ENCODE peak calls at places on chromosomes 11 and 22, in ten cellular contexts. H is PC-9; X is spleen; U is pancreas; F is neuronal stem cell; A is A549; M is A673; L is CD8-positive, alpha-beta T cell; E is tibial artery; Z is body of pancreas. K is an unnamed sample.

GRCh38 chr11:7672960-7673723 is at the start of gene CYB5R2:
- DNase-seq in F (peak), A (peak), M (no peak), U (peak), L (no peak), X (no peak), Z (peak), H (no peak), E (peak), K (peak)

GRCh38 chr11:33996498-33997454 is 54.8 kb upstream of the CAPRIN1 start:
- DNase-seq in E (peak), M (peak), U (peak), A (peak), H (peak), X (peak), F (peak), L (peak), Z (peak), K (peak)

GRCh38 chr11:119085523-119085878 is 820 bp downstream of the HMBS start:
- DNase-seq in U (no peak), M (no peak), E (no peak), F (no peak), L (peak), A (no peak), X (no peak), Z (no peak), H (peak), K (peak)

GRCh38 chr11:72972541-72973128 is 158.4 kb downstream of the ATG16L2 start:
- DNase-seq in U (no peak), X (no peak), L (no peak), E (no peak), F (no peak), A (no peak), Z (no peak), M (no peak), H (no peak), K (peak)

GRCh38 chr22:27247691-27248434 is 553.7 kb downstream of the MN1 start:
- DNase-seq in H (no peak), E (peak), Z (peak), X (no peak), F (no peak), A (no peak), U (peak), L (no peak), M (peak), K (peak)

GRCh38 chr22:39994046-39994565 is 648 bp upstream of the FAM83F start:
- DNase-seq in A (no peak), F (no peak), L (peak), H (no peak), M (no peak), Z (no peak), X (no peak), U (no peak), E (no peak), K (no peak)

GRCh38 chr11:72309074-72309598 is 65.2 kb upstream of the PHOX2A start:
- DNase-seq in Z (no peak), E (no peak), F (no peak), A (no peak), M (no peak), L (no peak), X (no peak), H (no peak), U (no peak), K (peak)

GRCh38 chr11:102733232-102733875 is 8.6 kb upstream of the MMP8 start:
- DNase-seq in L (no peak), Z (peak), E (no peak), A (peak), M (peak), U (peak), F (peak), X (peak), H (peak), K (peak)

GRCh38 chr11:102813484-102813883 is 15.5 kb upstream of the MMP1 start:
- DNase-seq in H (no peak), U (no peak), E (no peak), A (no peak), L (no peak), Z (no peak), X (no peak), F (no peak), M (no peak), K (no peak)

GRCh38 chr11:113806403-113806802 is 26.8 kb downstream of the CLDN25 start:
- DNase-seq in F (peak), H (no peak), Z (no peak), E (no peak), L (no peak), X (no peak), A (peak), M (peak), U (no peak), K (no peak)

GRCh38 chr11:94879006-94879405 is 94.3 kb downstream of the CWC15 start:
- DNase-seq in X (no peak), H (no peak), L (no peak), Z (no peak), A (no peak), E (no peak), F (no peak), M (no peak), U (no peak), K (no peak)

GRCh38 chr22:47914481-47915097 is 1152.1 kb downstream of the TBC1D22A start:
- DNase-seq in M (peak), H (no peak), U (no peak), F (no peak), E (no peak), L (no peak), Z (no peak), A (no peak), X (no peak), K (no peak)

GRCh38 chr11:34750692-34751405 is 130.0 kb downstream of the EHF start:
- DNase-seq in E (no peak), M (no peak), X (no peak), L (no peak), U (no peak), Z (no peak), H (no peak), F (no peak), A (no peak), K (no peak)

GRCh38 chr11:41377709-41378394 is 81.6 kb downstream of the LRRC4C start:
- DNase-seq in A (no peak), Z (peak), F (no peak), X (no peak), E (no peak), U (peak), M (no peak), H (no peak), L (no peak), K (no peak)

GRCh38 chr11:35779409-35779808 is 116.8 kb downstream of the TRIM44 start:
- DNase-seq in F (no peak), M (no peak), L (no peak), A (no peak), H (no peak), U (no peak), Z (no peak), E (no peak), X (no peak), K (no peak)

GRCh38 chr11:31689559-31689958 is 121.6 kb downstream of the PAX6 start:
- DNase-seq in E (no peak), X (no peak), Z (no peak), M (no peak), H (no peak), L (no peak), F (no peak), U (no peak), A (no peak), K (no peak)

GRCh38 chr11:58740447-58740846 is 8.7 kb upstream of the GLYAT start:
- DNase-seq in A (no peak), Z (no peak), L (no peak), E (no peak), M (no peak), U (no peak), F (no peak), H (no peak), X (no peak), K (no peak)

GRCh38 chr11:116638463-116638862 is 134.3 kb downstream of the BUD13 start:
- DNase-seq in H (no peak), M (no peak), L (no peak), Z (no peak), A (no peak), U (no peak), X (no peak), F (no peak), E (no peak), K (no peak)

GRCh38 chr11:21476588-21476987 is 716.3 kb upstream of the ANO5 start:
- DNase-seq in X (no peak), H (no peak), M (no peak), Z (no peak), L (no peak), A (no peak), F (no peak), E (no peak), U (no peak), K (no peak)

GRCh38 chr11:62443390-62444201 is 24.8 kb downstream of the SCGB1A1 start:
- DNase-seq in X (no peak), L (no peak), E (peak), M (no peak), Z (no peak), U (no peak), F (no peak), A (no peak), H (no peak), K (peak)

GRCh38 chr11:17366491-17366890 is 14.9 kb downstream of the NCR3LG1 start:
- DNase-seq in L (no peak), U (no peak), Z (no peak), E (no peak), F (no peak), M (no peak), H (no peak), A (no peak), X (no peak), K (no peak)

GRCh38 chr11:72763823-72764222 is 11.6 kb upstream of the ARAP1 start:
- DNase-seq in L (no peak), A (no peak), U (no peak), F (no peak), E (no peak), H (no peak), Z (no peak), X (no peak), M (no peak), K (no peak)

GRCh38 chr11:108929241-108929640 is 264.4 kb downstream of the DDX10 start:
- DNase-seq in A (peak), L (no peak), E (no peak), Z (no peak), X (no peak), H (peak), M (no peak), U (no peak), F (no peak), K (peak)

GRCh38 chr11:1834791-1835670 is at the start of gene SYT8:
- DNase-seq in U (peak), F (no peak), A (no peak), M (no peak), X (peak), L (no peak), Z (peak), H (no peak), E (no peak), K (peak)

GRCh38 chr11:72088076-72088806 is 7.6 kb downstream of the LRRC51 start:
- DNase-seq in F (no peak), E (no peak), X (no peak), U (no peak), M (no peak), A (no peak), Z (no peak), H (no peak), L (no peak), K (no peak)

GRCh38 chr22:46390652-46391301 is 55.3 kb downstream of the TRMU start:
- DNase-seq in Z (peak), A (no peak), H (peak), X (no peak), F (no peak), L (no peak), U (peak), E (peak), M (peak), K (peak)

GRCh38 chr11:75583710-75584658 is 21.9 kb downstream of the SERPINH1 start:
- DNase-seq in Z (peak), F (peak), U (peak), H (no peak), A (no peak), E (peak), M (peak), X (peak), L (peak), K (peak)

GRCh38 chr11:10480026-10480425 is 25.0 kb downstream of the AMPD3 start:
- DNase-seq in L (no peak), Z (no peak), A (no peak), H (no peak), U (no peak), X (no peak), E (peak), F (no peak), M (no peak), K (no peak)

GRCh38 chr11:10483174-10483573 is 28.1 kb downstream of the AMPD3 start:
- DNase-seq in E (peak), X (no peak), H (no peak), U (no peak), M (no peak), F (no peak), L (no peak), Z (no peak), A (no peak), K (no peak)

GRCh38 chr11:10480760-10481159 is 25.7 kb downstream of the AMPD3 start:
- DNase-seq in H (no peak), F (no peak), U (no peak), A (no peak), Z (no peak), E (no peak), L (no peak), M (no peak), X (no peak), K (no peak)

GRCh38 chr11:10483584-10483983 is 28.5 kb downstream of the AMPD3 start:
- DNase-seq in Z (no peak), U (no peak), E (peak), X (peak), H (no peak), A (no peak), M (no peak), F (no peak), L (no peak), K (no peak)

GRCh38 chr11:10481567-10482349 is 26.7 kb downstream of the AMPD3 start:
- DNase-seq in F (no peak), U (no peak), E (peak), L (no peak), X (no peak), A (no peak), M (no peak), Z (no peak), H (no peak), K (no peak)
- H3K27ac ChIP-seq in F (no peak), U (no peak), E (no peak), L (no peak), X (no peak), A (no peak), M (no peak), Z (no peak), H (no peak), K (no peak)

DNA sequence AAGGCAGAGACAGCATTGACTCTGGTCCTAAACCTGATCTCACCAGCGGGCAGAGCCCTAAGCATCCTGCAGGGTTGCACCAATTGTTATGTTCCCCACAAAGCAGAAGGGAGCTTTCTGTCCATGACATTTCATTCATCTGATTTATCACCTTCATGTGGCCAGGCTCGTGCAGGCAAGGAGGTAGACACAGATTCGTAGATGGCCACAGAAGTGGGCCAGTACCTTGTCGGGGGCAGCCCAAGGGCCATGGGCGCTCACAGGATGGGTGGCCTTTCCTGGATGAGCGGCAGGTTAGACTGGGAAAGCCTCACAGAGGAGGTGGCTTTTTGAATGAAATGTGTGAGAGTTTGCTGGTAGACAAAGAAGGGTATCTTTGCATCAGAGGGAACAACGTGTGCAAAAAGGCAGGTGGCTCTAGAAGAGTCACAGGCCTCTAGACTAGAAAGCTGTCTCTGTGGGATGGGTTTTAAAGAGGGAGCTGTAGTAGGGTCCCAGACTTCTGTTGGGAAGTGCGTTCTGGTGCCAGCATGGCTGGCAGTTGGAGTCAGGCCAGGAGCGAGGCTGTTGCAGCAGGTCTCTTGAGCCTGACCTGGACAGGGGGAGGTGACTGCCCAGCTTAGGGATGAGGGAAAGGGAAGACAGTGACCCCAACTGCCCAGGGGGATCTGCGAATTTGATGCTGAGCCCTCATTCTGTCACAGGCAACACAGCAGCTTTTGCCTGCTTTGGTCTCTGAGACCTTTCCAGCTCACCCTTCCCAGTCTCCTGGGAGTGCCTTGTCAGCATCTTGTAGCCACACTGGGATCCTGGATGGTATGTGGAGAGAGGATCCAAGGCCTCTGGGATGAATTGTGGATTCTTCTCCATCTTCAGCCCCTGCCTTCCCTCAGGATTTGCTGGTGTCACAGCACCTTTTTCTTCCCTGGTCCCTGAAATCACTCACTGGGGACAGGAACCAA is 3.2 kb downstream of the TSKU start:
- DNase-seq in L (no peak), E (no peak), U (no peak), H (peak), A (no peak), X (peak), M (no peak), Z (peak), F (no peak), K (peak)
- H3K4me3 ChIP-seq in L (no peak), E (no peak), U (no peak), H (peak), A (peak), X (no peak), M (no peak), Z (no peak), F (no peak), K (no peak)

DNA sequence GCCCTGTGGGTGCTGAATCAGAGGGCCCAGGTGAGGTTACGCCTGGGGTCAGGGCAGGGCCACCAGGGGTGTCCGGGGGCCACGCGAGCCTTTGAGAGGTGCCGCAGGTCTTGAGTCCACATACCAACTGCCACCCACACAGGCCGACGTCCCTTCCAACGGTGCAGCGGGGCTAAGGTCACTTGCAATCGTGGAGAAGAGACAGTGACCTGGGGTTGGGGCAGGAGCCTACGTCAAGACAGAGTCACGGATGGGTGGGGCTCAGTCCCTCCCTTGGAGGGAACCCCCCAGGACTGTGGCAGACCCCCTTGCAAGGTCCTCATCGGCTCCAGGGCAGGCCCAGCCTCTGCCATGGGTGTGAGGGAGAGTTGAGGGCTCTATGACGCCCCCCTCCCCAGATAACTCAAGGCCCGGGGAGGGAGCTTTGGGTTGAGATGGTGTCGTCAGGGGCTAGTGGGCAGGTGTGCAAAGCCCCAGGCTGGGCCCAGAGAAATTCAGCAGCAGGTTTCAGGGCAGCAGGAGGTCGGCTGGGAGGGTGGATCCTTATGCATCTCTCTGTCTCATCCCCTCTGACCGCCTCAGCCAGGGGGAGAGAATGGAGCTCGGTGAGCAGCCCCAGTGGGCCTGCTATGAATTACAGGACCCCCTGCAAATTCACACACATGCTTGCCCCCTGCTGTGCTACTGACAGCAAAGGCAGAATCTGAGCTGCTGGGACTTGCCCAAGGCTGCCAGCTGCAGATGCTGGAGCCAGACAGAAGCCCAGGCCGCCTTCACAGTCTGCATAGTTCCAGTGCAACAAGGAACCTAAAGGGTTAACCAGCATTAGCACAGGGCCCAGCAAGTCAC is 60.0 kb downstream of the MYEOV start:
- DNase-seq in X (no peak), U (no peak), Z (no peak), F (no peak), H (no peak), A (no peak), M (peak), L (no peak), E (peak), K (no peak)
- H3K27ac ChIP-seq in X (no peak), U (no peak), Z (no peak), F (no peak), H (peak), A (peak), M (peak), L (no peak), E (no peak), K (peak)

GRCh38 chr22:20128902-20129746 is 2.5 kb upstream of the ZDHHC8 start:
- DNase-seq in X (no peak), H (no peak), Z (peak), L (peak), U (no peak), A (no peak), M (peak), F (no peak), E (no peak), K (peak)

GRCh38 chr22:20131593-20131855 is at the start of gene ZDHHC8:
- DNase-seq in A (no peak), Z (peak), L (no peak), F (no peak), H (no peak), E (no peak), M (peak), X (peak), U (no peak), K (peak)

GRCh38 chr22:20129747-20130014 is 1.9 kb upstream of the ZDHHC8 start:
- DNase-seq in X (no peak), U (no peak), H (no peak), F (no peak), E (no peak), Z (no peak), M (no peak), A (no peak), L (no peak), K (no peak)

GRCh38 chr22:20130739-20131592 is 638 bp upstream of the ZDHHC8 start:
- DNase-seq in M (peak), L (peak), A (no peak), Z (peak), H (no peak), F (peak), X (peak), U (peak), E (peak), K (peak)

GRCh38 chr22:20130319-20130718 is 1.3 kb upstream of the ZDHHC8 start:
- DNase-seq in H (no peak), A (no peak), U (no peak), F (no peak), X (no peak), M (no peak), L (no peak), E (no peak), Z (peak), K (no peak)
- H3K4me3 ChIP-seq in H (no peak), A (no peak), U (no peak), F (no peak), X (peak), M (peak), L (no peak), E (peak), Z (no peak), K (peak)

DNA sequence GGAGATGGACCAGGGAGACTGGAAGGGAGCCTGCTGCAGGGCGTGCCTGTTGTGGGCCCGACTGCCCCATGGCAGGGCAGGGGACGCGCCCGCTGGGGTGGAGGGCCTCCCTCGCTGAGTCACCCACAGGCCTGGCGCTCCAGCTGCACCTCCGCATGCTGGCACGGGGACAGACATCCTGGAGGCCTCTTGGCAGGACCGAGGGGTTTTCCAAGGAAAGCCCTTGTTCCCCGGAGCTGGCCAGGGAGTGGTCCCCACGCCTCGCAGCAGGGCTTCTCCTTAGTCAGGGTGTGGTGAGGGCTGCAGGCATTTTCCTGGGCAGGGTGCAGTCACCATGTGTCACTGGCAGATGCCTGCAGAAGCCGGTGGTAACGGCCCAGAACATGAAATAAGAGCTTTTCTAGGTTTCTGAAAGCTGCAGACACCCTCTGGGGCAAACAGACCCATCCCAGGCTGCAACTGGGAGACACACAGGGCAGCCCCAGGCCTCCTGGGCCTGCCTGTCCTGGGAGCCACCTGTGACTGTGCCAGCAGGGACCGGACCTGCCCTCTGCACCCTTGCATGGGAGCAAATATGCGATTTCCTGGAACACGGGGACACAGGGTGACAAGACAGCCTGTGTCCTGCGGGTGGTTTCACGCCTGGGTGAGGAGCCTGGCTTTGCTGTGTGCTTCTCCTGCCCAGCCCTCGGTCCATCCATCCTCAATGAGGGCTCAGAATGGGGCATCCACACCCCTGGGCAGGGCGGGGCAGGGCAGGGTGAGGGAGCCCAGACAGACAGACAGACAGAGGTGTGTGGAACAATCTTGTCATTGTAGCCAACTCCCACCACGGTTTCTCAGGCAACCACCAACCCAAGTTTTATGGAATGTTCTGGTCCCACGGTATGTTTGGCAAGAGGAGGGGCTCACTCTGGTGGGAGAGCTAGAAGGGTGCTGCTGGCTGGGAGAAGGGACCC is 43.2 kb upstream of the FADD start:
- DNase-seq in Z (peak), U (no peak), M (no peak), A (peak), H (peak), X (no peak), F (no peak), E (peak), L (no peak), K (peak)
- H3K27ac ChIP-seq in Z (no peak), U (no peak), M (no peak), A (peak), H (peak), X (no peak), F (no peak), E (no peak), L (no peak), K (no peak)